ENCODE peak calls at places on chromosomes 2 and 18, in eight cellular contexts. Q is IMR-90, L is GM12892, A is uterus, U is breast epithelium, W is transverse colon, F is tibial nerve, R is GM12891. P is an unnamed sample.

GRCh38 chr2:96184188-96184587 is 24.4 kb downstream of the STARD7 start:
- DNase-seq in W (no peak), Q (no peak), F (no peak), R (no peak), A (no peak), L (no peak), U (no peak), P (no peak)

GRCh38 chr18:36595046-36595817 is 233.6 kb downstream of the TPGS2 start:
- DNase-seq in L (no peak), U (no peak), R (no peak), Q (no peak), A (no peak), F (no peak), W (peak), P (no peak)

GRCh38 chr2:25491966-25492532 is 150.3 kb upstream of the DNMT3A start:
- DNase-seq in R (no peak), U (no peak), W (no peak), F (no peak), A (no peak), L (no peak), Q (peak), P (no peak)

GRCh38 chr2:32772623-32773221 is 144.9 kb downstream of the TTC27 start:
- DNase-seq in R (peak), U (no peak), Q (peak), L (no peak), W (no peak), A (no peak), F (no peak), P (peak)

GRCh38 chr2:111622859-111623258 is 261.1 kb downstream of the ANAPC1 start:
- DNase-seq in W (no peak), A (no peak), L (no peak), F (no peak), U (no peak), Q (no peak), R (no peak), P (no peak)

GRCh38 chr18:24227976-24228660 is 89.3 kb downstream of the CABYR start:
- DNase-seq in F (no peak), U (no peak), W (no peak), R (no peak), Q (peak), A (no peak), L (no peak), P (peak)

GRCh38 chr18:50594931-50595330 is 35.0 kb downstream of the MAPK4 start:
- DNase-seq in A (no peak), Q (no peak), W (peak), F (no peak), R (no peak), U (no peak), L (no peak), P (no peak)

GRCh38 chr18:44777429-44778192 is 96.9 kb downstream of the SETBP1 start:
- DNase-seq in A (no peak), U (no peak), Q (no peak), L (no peak), F (peak), R (no peak), W (no peak), P (no peak)

GRCh38 chr18:74268933-74269620 is 22.7 kb downstream of the CYB5A start:
- DNase-seq in Q (no peak), A (no peak), W (no peak), R (no peak), L (no peak), U (no peak), F (no peak), P (no peak)

GRCh38 chr2:233565685-233566140 is 869 bp downstream of the USP40 start:
- DNase-seq in W (no peak), A (no peak), R (no peak), L (no peak), Q (no peak), F (no peak), U (no peak), P (no peak)

GRCh38 chr2:231709981-231710750 is 1.8 kb downstream of the PTMA start:
- DNase-seq in L (peak), U (peak), Q (peak), F (peak), W (peak), R (peak), A (peak), P (no peak)

GRCh38 chr2:203714112-203714511 is 7.7 kb downstream of the CD28 start:
- DNase-seq in A (no peak), L (no peak), Q (no peak), R (no peak), W (no peak), U (no peak), F (no peak), P (no peak)

GRCh38 chr2:160246356-160246755 is 46.3 kb upstream of the ITGB6 start:
- DNase-seq in R (no peak), U (no peak), W (no peak), F (no peak), L (no peak), Q (peak), A (no peak), P (no peak)

GRCh38 chr2:23447405-23447804 is 62.4 kb downstream of the KLHL29 start:
- DNase-seq in R (no peak), U (no peak), F (no peak), Q (no peak), L (no peak), A (no peak), W (no peak), P (no peak)

GRCh38 chr2:217993817-217994459 is 8.9 kb downstream of the TNS1 start:
- DNase-seq in W (peak), Q (peak), R (peak), A (peak), U (no peak), L (peak), F (no peak), P (peak)

GRCh38 chr2:224666951-224667553 is 49.1 kb downstream of the CCDC195 start:
- DNase-seq in L (peak), R (peak), W (no peak), U (no peak), A (no peak), Q (no peak), F (no peak), P (no peak)

GRCh38 chr2:230885467-230886130 is 20.9 kb downstream of the ITM2C start:
- DNase-seq in R (peak), A (no peak), Q (peak), L (no peak), U (no peak), F (no peak), W (no peak), P (no peak)

GRCh38 chr18:12031836-12032235 is 50.5 kb downstream of the IMPA2 start:
- DNase-seq in Q (peak), U (peak), L (no peak), W (peak), A (peak), F (peak), R (no peak), P (no peak)

GRCh38 chr2:126244937-126245336 is 411.0 kb upstream of the GYPC start:
- DNase-seq in U (no peak), F (peak), L (no peak), W (peak), Q (no peak), A (no peak), R (peak), P (peak)

DNA sequence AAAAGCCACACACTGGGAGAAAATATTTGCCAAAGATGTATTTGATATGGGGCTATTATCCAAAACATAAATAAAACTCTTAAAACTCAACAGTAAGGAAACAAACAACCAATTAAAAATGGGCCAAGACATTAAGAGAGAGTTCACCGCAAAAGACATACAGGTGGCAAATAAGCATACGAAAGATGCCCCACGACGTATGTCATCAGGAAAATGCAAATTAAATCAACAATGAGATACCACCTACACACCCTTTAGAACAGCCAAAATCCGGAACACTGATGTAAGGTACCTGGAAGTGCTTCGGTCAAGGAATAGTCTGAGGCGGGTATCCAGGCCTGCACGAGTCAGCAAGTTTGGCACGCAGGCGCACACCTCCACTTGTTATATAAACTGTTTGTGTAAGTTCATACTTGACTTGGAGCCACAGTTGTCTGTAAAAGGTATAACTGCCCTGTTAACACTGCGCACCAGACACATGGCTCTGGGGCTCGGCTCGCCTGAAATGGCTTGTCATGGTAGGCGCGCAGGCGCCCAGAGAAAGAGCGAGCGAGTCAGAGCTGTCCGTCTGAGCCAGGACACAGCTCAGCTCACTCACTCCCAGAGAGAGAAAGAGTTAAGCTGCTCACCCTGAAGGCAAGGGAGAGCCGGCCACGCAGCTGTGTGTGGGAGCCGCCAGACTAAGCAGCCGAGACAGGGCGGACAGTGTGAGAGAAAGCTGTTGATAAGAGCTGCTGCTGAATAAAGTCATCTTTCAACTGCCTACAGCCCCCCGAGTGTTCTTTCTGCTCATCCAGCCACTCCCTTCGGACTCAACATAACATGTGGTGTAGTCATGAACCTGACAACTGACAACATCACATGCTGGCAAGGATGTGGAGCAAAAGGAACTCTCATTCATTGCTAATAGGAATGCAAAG is 87.3 kb downstream of the HNRNPLL start:
- DNase-seq in W (peak), R (no peak), F (no peak), A (peak), U (peak), L (no peak), Q (peak), P (peak)
- TF ChIP-seq POLR2A in W (no peak), R (no peak), F (no peak), A (peak), U (no peak), L (no peak), Q (no peak), P (no peak)

GRCh38 chr18:55510809-55511208 is 77.2 kb downstream of the TCF4 start:
- DNase-seq in R (no peak), Q (peak), A (no peak), L (no peak), U (no peak), W (no peak), F (no peak), P (no peak)
- TF ChIP-seq POLR2A in R (no peak), Q (peak), A (no peak), L (no peak), U (no peak), W (no peak), F (peak), P (no peak)

GRCh38 chr18:58044370-58045264 is 591 bp downstream of the NEDD4L start:
- DNase-seq in Q (peak), L (peak), A (peak), R (peak), W (peak), U (peak), F (peak), P (peak)

GRCh38 chr18:58041633-58042032 is 2.4 kb upstream of the NEDD4L start:
- DNase-seq in F (no peak), A (no peak), W (peak), R (no peak), L (no peak), U (no peak), Q (no peak), P (no peak)

GRCh38 chr18:58045265-58046086 is 1.4 kb downstream of the NEDD4L start:
- DNase-seq in L (peak), U (peak), W (peak), R (no peak), A (peak), F (no peak), Q (peak), P (peak)

GRCh38 chr18:58043452-58044369 is at the start of gene NEDD4L:
- DNase-seq in L (peak), U (peak), R (peak), W (peak), F (peak), A (peak), Q (peak), P (peak)

DNA sequence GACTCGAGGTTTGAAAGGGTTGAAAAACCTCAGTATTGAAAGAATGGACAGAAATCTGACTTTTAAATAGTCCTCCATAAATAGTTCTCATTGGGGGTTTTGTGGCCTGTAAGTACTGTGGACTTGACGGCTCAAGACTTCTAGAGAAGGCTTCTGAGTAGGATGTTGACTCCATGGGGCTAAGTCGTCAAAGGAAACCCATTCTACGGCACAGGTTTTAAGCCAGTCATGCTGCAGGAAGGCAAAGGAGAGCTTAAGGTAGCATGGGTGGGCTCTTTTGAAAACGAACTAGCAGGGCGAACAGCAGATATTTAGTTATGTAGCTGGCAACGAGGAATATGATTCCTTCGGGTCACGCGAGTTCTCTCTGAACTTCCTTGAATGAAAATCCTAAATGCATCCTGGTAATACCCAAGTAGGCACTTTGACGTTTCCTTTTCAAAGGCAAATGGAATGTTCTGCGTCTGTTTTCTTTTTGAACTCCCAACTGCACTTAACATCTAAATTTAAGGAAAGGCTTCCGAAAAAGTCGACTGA is 1.1 kb upstream of the NEDD4L start:
- DNase-seq in W (no peak), A (no peak), U (no peak), L (no peak), Q (no peak), R (no peak), F (no peak), P (no peak)
- TF ChIP-seq POLR2A in W (no peak), A (no peak), U (no peak), L (no peak), Q (no peak), R (no peak), F (no peak), P (no peak)

DNA sequence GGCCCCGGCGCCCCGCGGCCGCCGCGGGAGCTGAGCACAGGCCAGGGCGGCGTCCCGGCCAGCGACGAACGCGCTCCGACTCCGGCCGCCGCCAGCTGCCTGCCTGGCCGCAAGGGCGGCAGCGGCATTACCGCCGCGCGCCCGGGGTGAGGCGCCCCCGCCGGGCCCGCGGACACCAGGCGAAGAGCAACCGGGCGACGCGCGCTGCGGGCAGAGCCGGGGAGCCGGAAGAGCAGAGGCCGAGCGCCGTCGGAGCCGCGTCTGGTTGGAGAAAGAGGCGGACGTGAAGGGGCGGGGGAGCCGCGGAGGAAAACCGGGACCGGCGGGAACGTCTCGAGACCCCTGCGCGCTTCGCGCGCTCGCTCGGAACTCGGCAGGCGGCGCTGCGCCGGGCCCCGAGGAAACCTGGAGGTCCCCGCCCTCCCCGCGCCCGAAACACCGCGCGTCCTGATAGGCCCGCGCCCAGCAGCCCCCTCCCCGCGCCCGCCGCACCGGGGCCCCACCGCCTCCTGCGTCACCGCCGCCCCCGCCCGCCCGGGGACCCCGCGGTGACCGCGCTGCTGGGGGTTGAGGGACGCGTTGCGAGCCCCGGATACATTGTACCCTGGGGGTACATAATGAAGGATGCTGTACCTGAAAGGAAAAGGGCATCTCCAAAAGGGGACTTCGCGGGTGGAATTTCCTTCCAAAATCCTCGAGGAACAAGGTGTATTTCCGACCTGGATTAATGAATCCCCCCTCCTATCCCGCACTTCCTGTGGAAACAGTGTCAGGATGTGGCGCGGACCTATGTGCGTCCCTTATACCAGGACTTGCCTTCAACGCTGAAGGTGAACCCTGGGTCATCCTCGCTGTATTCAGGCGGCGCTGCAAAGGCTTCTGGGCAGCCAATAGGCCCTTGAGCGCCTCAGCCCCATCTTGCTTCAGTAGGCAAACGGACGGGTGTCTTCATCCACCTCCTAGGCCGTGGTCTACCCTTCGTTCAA is 1.0 kb upstream of the B4GALT6 start:
- DNase-seq in A (peak), R (peak), W (peak), U (no peak), F (no peak), Q (peak), L (peak), P (peak)
- TF ChIP-seq POLR2A in A (peak), R (peak), W (peak), U (no peak), F (peak), Q (no peak), L (peak), P (no peak)

GRCh38 chr2:239856620-239857285 is 168.4 kb downstream of the NDUFA10 start:
- DNase-seq in Q (no peak), U (no peak), R (no peak), L (no peak), F (no peak), W (no peak), A (no peak), P (no peak)
- TF ChIP-seq POLR2A in Q (no peak), U (no peak), R (no peak), L (no peak), F (no peak), W (no peak), A (no peak), P (no peak)

GRCh38 chr2:216114476-216115223 is 5.5 kb downstream of the XRCC5 start:
- DNase-seq in A (peak), Q (peak), F (peak), L (peak), R (peak), W (peak), U (peak), P (peak)
- TF ChIP-seq POLR2A in A (no peak), Q (peak), F (peak), L (peak), R (peak), W (no peak), U (no peak), P (no peak)

DNA sequence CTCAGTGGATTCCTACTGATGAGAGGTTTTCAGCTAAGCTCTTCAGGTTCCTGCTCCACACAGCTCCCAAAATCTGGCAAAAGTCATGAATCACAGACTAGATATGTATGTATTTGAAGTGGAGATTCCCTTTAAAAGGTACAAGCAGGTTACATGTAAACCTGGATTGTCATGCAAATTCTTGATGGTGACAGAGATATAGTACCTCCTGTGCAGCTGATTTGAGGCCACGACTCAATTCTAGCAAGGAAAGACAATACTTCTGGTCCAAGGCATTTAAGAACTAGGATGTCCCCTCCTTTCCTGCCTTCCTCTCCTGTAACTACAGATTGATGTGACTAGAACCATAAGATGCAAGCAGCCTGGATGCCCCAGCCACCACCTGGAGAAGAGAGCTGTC is 55.0 kb downstream of the GORASP2 start:
- DNase-seq in Q (no peak), F (no peak), L (no peak), W (no peak), U (no peak), R (no peak), A (no peak), P (no peak)
- TF ChIP-seq POLR2A in Q (no peak), F (no peak), L (peak), W (no peak), U (no peak), R (no peak), A (no peak), P (no peak)

GRCh38 chr2:107529146-107529545 is 297.5 kb upstream of the RGPD4 start:
- DNase-seq in L (no peak), W (no peak), R (no peak), F (no peak), A (no peak), Q (no peak), U (no peak), P (no peak)

DNA sequence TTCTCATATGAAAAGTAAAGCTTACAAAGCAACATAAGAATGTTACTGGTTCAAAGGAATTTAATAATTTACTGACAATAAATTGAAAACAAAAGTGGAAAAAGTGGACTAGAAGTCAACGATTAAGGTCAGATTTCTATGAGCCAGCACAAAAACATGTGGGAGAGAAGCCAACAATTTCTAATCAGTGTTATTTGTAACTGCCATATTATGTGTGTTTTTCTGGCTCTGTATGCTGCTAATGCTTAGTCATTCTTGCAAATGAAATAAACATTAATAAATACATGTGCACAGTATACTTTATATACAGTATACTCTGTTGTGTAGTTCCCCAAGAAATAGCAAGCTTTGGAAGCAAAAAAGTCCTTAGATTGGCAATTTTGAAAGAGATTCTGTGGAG is 301.3 kb upstream of the RGPD4 start:
- DNase-seq in R (no peak), U (no peak), Q (peak), L (no peak), W (no peak), F (no peak), A (no peak), P (no peak)
- TF ChIP-seq POLR2A in R (no peak), U (no peak), Q (no peak), L (no peak), W (no peak), F (no peak), A (no peak), P (no peak)